ENCODE peak calls at places on chromosomes 16 and 17, in four cellular contexts. N, Y, O and J are unnamed samples.

GRCh38 chr17:45129426-45129939 is 2.8 kb downstream of the PLCD3 start:
- DNase-seq in O (peak), Y (no peak), N (peak), J (no peak)

GRCh38 chr17:78884876-78885667 is 17.9 kb downstream of the CEP295NL start:
- DNase-seq in N (no peak), Y (no peak), O (no peak), J (no peak)

GRCh38 chr17:73838815-73839214 is 194.6 kb upstream of the SDK2 start:
- DNase-seq in Y (no peak), O (no peak), N (no peak), J (no peak)

GRCh38 chr17:71071837-71072236 is 902.5 kb downstream of the KCNJ2 start:
- DNase-seq in N (no peak), O (peak), Y (no peak), J (no peak)

GRCh38 chr16:29784901-29785500 is 5.5 kb upstream of the KIF22 start:
- DNase-seq in N (peak), O (no peak), Y (peak), J (peak)

GRCh38 chr16:49061315-49061714 is 220.3 kb downstream of the CBLN1 start:
- DNase-seq in O (no peak), N (peak), Y (no peak), J (no peak)

GRCh38 chr16:59697236-59697635 is 963.1 kb upstream of the GOT2 start:
- DNase-seq in N (no peak), O (no peak), Y (no peak), J (no peak)

GRCh38 chr17:41627316-41628072 is 3.1 kb upstream of the KRT17 start:
- DNase-seq in O (no peak), N (no peak), Y (no peak), J (no peak)

GRCh38 chr16:89924925-89925307 is 1.8 kb downstream of the TUBB3 start:
- DNase-seq in Y (no peak), N (no peak), O (peak), J (no peak)

GRCh38 chr17:47204722-47205418 is 4.3 kb upstream of the MYL4 start:
- DNase-seq in N (peak), O (peak), Y (no peak), J (no peak)

GRCh38 chr17:69960755-69961154 is 114.3 kb upstream of the KCNJ16 start:
- DNase-seq in O (no peak), N (peak), Y (no peak), J (no peak)

GRCh38 chr16:77763994-77764393 is 24.4 kb upstream of the VAT1L start:
- DNase-seq in N (no peak), Y (no peak), O (no peak), J (no peak)

GRCh38 chr16:23917621-23918020 is 81.8 kb downstream of the PRKCB start:
- DNase-seq in O (no peak), Y (peak), N (no peak), J (peak)

GRCh38 chr17:73196500-73196899 is 3.6 kb downstream of the COG1 start:
- DNase-seq in O (no peak), Y (no peak), N (no peak), J (no peak)

GRCh38 chr17:31931781-31932180 is 5.0 kb upstream of the SUZ12 start:
- DNase-seq in O (no peak), Y (no peak), N (no peak), J (no peak)

GRCh38 chr17:81285179-81285878 is 9.8 kb downstream of the SLC38A10 start:
- DNase-seq in N (peak), Y (peak), O (no peak), J (peak)

GRCh38 chr17:39767147-39767546 is 29.4 kb downstream of the GRB7 start:
- DNase-seq in Y (no peak), O (no peak), N (no peak), J (no peak)

GRCh38 chr16:81600275-81600674 is 155.7 kb downstream of the CMIP start:
- DNase-seq in N (no peak), Y (no peak), O (peak), J (no peak)

GRCh38 chr17:17487998-17488397 is 8.2 kb downstream of the RASD1 start:
- DNase-seq in Y (no peak), O (no peak), N (no peak), J (no peak)

GRCh38 chr16:49158029-49158642 is 123.5 kb downstream of the CBLN1 start:
- DNase-seq in N (peak), O (peak), Y (peak), J (no peak)

GRCh38 chr16:48542020-48542473 is 67.9 kb downstream of the N4BP1 start:
- DNase-seq in N (peak), O (peak), Y (no peak), J (no peak)

GRCh38 chr17:9116861-9117568 is 95.7 kb downstream of the NTN1 start:
- DNase-seq in N (no peak), O (no peak), Y (no peak), J (no peak)

GRCh38 chr16:3087243-3087791 is 11.8 kb downstream of the ZSCAN10 start:
- DNase-seq in N (peak), O (peak), Y (no peak), J (no peak)

GRCh38 chr17:57832711-57833596 is 16.9 kb downstream of the MRPS23 start:
- DNase-seq in O (peak), Y (peak), N (peak), J (peak)

GRCh38 chr16:61814716-61815347 is 221.4 kb downstream of the CDH8 start:
- DNase-seq in Y (no peak), N (no peak), O (no peak), J (no peak)

GRCh38 chr16:74713325-74713724 is 12.7 kb upstream of the MLKL start:
- DNase-seq in Y (no peak), N (no peak), O (no peak), J (no peak)

GRCh38 chr17:81037783-81038733 is 3.1 kb downstream of the BAIAP2 start:
- DNase-seq in O (no peak), Y (no peak), N (no peak), J (no peak)

GRCh38 chr16:68064791-68065365 is 20.3 kb upstream of the NFATC3 start:
- DNase-seq in Y (no peak), N (peak), O (peak), J (no peak)

GRCh38 chr16:84484579-84485254 is 19.7 kb downstream of the MEAK7 start:
- DNase-seq in O (peak), Y (no peak), N (peak), J (no peak)

GRCh38 chr17:28982191-28982793 is 23.5 kb downstream of the SEZ6 start:
- DNase-seq in Y (peak), O (no peak), N (no peak), J (peak)

GRCh38 chr17:39899215-39899614 is 19.2 kb downstream of the GSDMB start:
- DNase-seq in N (no peak), O (no peak), Y (no peak), J (no peak)

GRCh38 chr17:47882247-47882646 is 13.8 kb upstream of the SP2 start:
- DNase-seq in Y (no peak), N (no peak), O (peak), J (no peak)

GRCh38 chr17:6269474-6269873 is 165.4 kb downstream of the AIPL1 start:
- DNase-seq in N (peak), O (peak), Y (peak), J (no peak)

GRCh38 chr17:64084940-64085649 is 44.8 kb downstream of the ERN1 start:
- DNase-seq in O (no peak), N (no peak), Y (no peak), J (no peak)

GRCh38 chr16:71440669-71441347 is 1.0 kb downstream of the TLE7 start:
- DNase-seq in O (no peak), Y (peak), N (no peak), J (no peak)

GRCh38 chr16:11064202-11064540 is 119.8 kb downstream of the CLEC16A start:
- DNase-seq in N (no peak), O (no peak), Y (no peak), J (no peak)

GRCh38 chr17:17681187-17681743 is at the start of gene RAI1:
- DNase-seq in Y (peak), O (peak), N (peak), J (peak)

GRCh38 chr16:48123104-48123788 is 32.5 kb downstream of the ABCC12 start:
- DNase-seq in Y (no peak), N (no peak), O (peak), J (no peak)

GRCh38 chr17:10261098-10261497 is 62.7 kb upstream of the GAS7 start:
- DNase-seq in Y (no peak), O (no peak), N (no peak), J (no peak)